ENCODE peak calls at places on chromosomes 12 and 14, in four cellular contexts. P is RWPE1, G is endothelial cell, U is Panc1. Z is an unnamed sample.

GRCh38 chr12:76872415-76872814 is 6.4 kb downstream of the CSRP2 start:
- DNase-seq in G (no peak), P (no peak), U (no peak), Z (no peak)

GRCh38 chr14:64201296-64201695 is 92.9 kb downstream of the ESR2 start:
- DNase-seq in G (no peak), U (no peak), P (no peak), Z (no peak)

GRCh38 chr14:87960013-87960787 is 32.8 kb downstream of the GALC start:
- DNase-seq in U (no peak), P (no peak), G (no peak), Z (no peak)

GRCh38 chr12:214005-214736 is at the start of gene SLC6A12:
- DNase-seq in U (no peak), G (no peak), P (no peak), Z (no peak)

GRCh38 chr12:77062846-77063461 is 2.4 kb downstream of the E2F7 start:
- DNase-seq in P (no peak), G (no peak), U (peak; percentile 64), Z (no peak)

GRCh38 chr12:130677957-130678558 is 38.0 kb downstream of the RIMBP2 start:
- DNase-seq in U (no peak), G (no peak), P (no peak), Z (no peak)

GRCh38 chr12:118841588-118841987 is 139.8 kb upstream of the SRRM4 start:
- DNase-seq in U (no peak), P (no peak), G (no peak), Z (no peak)

GRCh38 chr12:1797991-1798733 is 22.2 kb upstream of the LRTM2 start:
- DNase-seq in P (no peak), U (no peak), G (no peak), Z (no peak)

GRCh38 chr12:28611115-28611435 is 420.8 kb downstream of the CCDC91 start:
- DNase-seq in U (no peak), P (peak; percentile 41), G (no peak), Z (no peak)

GRCh38 chr14:105155071-105155651 is 13.4 kb downstream of the JAG2 start:
- DNase-seq in U (no peak), P (no peak), G (no peak), Z (no peak)

GRCh38 chr12:115296613-115297012 is 612.6 kb upstream of the TBX3 start:
- DNase-seq in P (no peak), U (no peak), G (no peak), Z (no peak)

GRCh38 chr12:121796855-121797751 is 3.6 kb upstream of the RHOF start:
- DNase-seq in P (no peak), U (no peak), G (peak; percentile 68), Z (no peak)

GRCh38 chr14:23357261-23357660 is 4.6 kb upstream of the SLC22A17 start:
- DNase-seq in U (no peak), G (no peak), P (no peak), Z (no peak)

GRCh38 chr12:126051611-126052107 is 986.4 kb downstream of the AACS start:
- DNase-seq in G (no peak), P (peak; percentile 84), U (no peak), Z (no peak)

GRCh38 chr14:100022772-100023451 is 42.3 kb upstream of the EVL start:
- DNase-seq in U (no peak), G (no peak), P (no peak), Z (no peak)

GRCh38 chr14:22039938-22040780 is 366.5 kb upstream of the OR4E1 start:
- DNase-seq in G (peak; percentile 7), U (no peak), P (no peak), Z (peak; percentile 75)

GRCh38 chr12:57237952-57238853 is 8.7 kb downstream of the SHMT2 start:
- DNase-seq in G (peak; percentile 13), U (no peak), P (no peak), Z (peak; percentile 58)

GRCh38 chr12:6527711-6528110 is 6.6 kb upstream of the GAPDH start:
- DNase-seq in U (no peak), P (no peak), G (no peak), Z (no peak)

GRCh38 chr12:6524648-6525047 is 9.7 kb upstream of the GAPDH start:
- DNase-seq in G (no peak), P (no peak), U (no peak), Z (no peak)

GRCh38 chr12:6526201-6526600 is 8.1 kb upstream of the GAPDH start:
- DNase-seq in U (no peak), P (no peak), G (no peak), Z (no peak)

GRCh38 chr12:6528539-6529235 is 5.6 kb upstream of the GAPDH start:
- DNase-seq in G (no peak), U (no peak), P (peak; percentile 52), Z (no peak)

GRCh38 chr12:6526766-6527525 is 7.4 kb upstream of the GAPDH start:
- DNase-seq in P (no peak), G (no peak), U (no peak), Z (no peak)
- TF ChIP-seq CTCF in P (no peak), G (no peak), U (no peak), Z (no peak)

DNA sequence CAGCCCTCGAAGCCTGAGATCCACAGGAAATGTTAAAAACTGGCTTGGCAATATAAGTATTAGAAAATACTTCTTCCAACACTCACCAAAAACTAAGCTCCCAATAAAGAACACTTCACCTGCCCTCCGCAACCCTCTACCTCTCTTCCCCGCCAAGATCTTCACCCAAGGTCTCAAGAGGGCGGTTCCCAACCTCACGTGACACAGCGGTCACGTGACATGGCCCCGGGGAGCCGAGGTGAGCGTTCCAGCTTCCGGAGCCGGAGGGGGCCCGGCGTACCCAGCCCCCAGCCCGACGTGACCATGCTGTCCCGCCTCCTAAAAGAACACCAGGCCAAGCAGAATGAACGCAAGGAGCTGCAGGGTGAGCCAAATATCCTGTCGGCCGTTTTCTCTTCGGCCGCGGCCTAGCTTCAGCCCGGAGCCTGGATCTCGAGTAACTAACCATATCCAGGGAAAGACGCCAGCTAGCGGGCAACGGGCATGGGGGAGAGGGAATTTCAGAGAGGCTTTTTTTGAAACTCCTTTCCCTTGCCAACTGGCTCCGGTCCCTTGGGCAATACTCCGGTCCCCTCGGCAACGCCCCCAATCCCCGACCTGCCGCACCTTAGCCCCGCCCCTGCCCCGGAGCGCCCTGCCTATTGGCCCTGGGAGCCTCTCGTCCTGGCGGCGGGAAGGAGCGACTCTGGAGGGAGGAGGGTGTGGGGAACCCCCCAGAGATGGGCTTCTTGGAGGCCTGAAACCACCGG is at the start of gene BLOC1S1:
- DNase-seq in U (peak; percentile 64), P (peak; percentile 94), G (peak; percentile 89), Z (peak; percentile 97)
- TF ChIP-seq CTCF in U (no peak), P (no peak), G (no peak), Z (no peak)

GRCh38 chr14:24436355-24437019 is 6.1 kb downstream of the SDR39U1 start:
- DNase-seq in P (peak; percentile 73), G (peak; percentile 52), U (no peak), Z (peak; percentile 56)
- TF ChIP-seq CTCF in P (peak; percentile 86), G (peak; percentile 74), U (peak; percentile 79), Z (peak; percentile 76)

GRCh38 chr14:103385153-103385993 is at the start of gene MARK3:
- DNase-seq in P (peak; percentile 97), G (peak; percentile 97), U (no peak), Z (peak; percentile 98)
- TF ChIP-seq CTCF in P (peak; percentile 15), G (no peak), U (peak; percentile 7), Z (no peak)

DNA sequence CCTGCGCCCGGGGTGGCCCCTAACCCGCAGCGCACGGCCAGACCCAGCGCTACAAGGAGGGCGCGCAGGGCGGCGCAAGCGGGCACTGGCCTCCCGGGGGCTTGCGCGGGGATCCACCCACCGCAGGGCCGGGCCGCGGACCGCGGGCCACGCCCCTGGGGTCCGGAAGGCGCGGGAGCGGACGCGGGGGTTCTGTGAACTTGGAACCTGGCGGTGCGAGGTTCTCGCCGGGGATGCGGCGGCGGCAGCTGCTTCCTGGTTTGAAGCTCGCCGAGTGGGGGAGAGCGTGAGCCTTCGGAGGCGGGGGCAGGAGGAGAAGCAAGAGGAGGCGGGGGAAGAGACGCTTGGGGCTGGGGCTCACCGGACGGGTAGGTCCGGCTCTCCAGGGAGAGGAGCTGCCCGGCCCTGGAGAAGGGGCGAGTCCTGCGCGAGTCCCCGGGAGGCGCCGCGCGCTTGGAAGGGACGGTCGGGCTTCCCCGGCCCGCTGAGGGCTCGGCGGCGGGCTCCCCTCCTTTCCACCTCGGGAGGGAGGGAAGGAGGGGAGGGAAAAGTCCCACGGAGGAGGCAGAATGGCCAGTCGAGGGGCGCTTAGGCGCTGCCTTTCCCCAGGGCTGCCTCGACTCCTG is at the start of gene PRKCH:
- DNase-seq in U (no peak), P (peak; percentile 67), G (peak; percentile 74), Z (peak; percentile 90)
- TF ChIP-seq CTCF in U (peak; percentile 23), P (peak; percentile 40), G (no peak), Z (no peak)

DNA sequence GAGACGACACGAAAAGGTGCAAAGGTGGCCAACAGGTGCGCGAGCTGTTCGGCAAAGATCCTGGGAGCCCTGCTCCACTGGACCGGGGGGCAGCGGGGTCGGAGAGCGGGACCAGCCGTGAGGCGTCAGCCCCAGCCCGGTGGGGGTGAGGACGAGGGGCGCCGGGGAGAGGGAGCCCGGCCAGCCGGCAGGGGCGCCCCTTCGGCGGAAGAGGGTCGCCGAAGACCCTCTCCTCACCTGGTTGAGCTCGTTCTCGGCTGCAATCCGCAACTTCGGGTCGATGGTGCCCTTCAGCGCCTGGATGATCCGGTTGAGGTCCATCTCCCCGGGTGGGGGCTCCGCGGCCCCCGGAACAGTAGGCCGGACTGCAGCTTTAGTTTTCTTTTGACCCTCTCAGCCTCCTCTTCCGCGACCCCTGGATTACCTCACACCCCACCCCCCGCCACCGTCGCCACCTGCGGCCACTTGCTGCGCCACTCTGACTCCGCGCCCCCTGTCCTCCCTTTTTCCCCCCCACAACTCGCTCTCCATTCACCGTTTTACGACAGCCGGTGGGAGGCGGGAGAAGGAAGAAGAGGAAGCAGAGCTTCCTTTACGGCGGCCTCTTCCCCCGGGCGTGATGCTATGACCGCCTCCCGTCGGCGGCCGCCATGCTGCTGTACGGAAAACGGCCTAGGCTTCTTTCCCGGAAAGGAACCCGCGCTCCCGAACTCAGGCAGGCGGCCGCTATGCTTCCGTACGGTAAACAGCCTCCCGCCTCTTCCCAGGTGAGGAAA is at the start of gene IPO8:
- DNase-seq in P (peak; percentile 93), G (peak; percentile 85), U (peak; percentile 57), Z (peak; percentile 92)
- TF ChIP-seq CTCF in P (peak; percentile 39), G (peak; percentile 40), U (peak; percentile 73), Z (peak; percentile 40)

DNA sequence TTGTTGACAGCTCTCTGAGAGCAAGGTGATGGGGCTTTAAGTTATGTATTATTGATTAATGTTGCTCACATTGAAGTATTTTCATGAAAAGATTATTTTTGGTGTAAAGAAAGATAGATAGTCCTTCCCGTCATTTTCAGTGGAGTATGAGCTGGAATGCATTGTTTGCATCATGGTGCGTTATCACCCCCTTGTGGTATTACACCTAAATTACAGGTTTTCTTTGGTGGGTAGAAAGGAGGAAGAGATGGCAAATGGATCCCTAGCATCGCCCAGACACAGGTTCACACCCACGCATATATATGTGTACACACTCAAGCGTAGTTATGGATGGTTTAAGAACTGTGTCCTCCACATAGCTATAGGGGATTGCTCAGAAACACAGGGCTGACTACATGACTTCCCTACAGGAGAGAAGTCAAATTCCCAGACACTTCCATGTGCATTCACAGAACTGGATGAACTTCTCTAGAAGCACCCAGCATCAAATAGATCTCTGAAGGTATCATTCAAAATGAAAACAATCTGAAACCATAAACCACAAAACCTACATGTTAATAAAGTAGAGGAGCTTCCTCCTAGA is 14.4 kb upstream of the SERPINA10 start:
- DNase-seq in G (no peak), U (no peak), P (no peak), Z (no peak)
- TF ChIP-seq CTCF in G (peak; percentile 79), U (peak; percentile 64), P (no peak), Z (peak; percentile 52)

Z was measured in activated CD8-positive, alpha-beta T cell treated with anti-CD3 and anti-CD28 coated beads for 36 hours.